ENCODE peak calls at places on chromosome 12, in eight cellular contexts. One of them, this sample, is unnamed. For H3K36me3, the result is how much of the 10 kb centered on the place peaks cover.

GRCh38 chr12:30927210-30927576 is 645 bp downstream of the TSPAN11 start:
- DNase-seq in endodermal cell: no peak
- DNase-seq in astrocyte: no peak
- DNase-seq in tibial nerve: no peak
- DNase-seq in endothelial cell of umbilical vein: no peak
- DNase-seq in psoas muscle: no peak
- DNase-seq in left ventricle myocardium inferior: no peak
- DNase-seq in PC-3: no peak
- DNase-seq in this sample: no peak

GRCh38 chr12:14256139-14256538 is 109.3 kb upstream of the ATF7IP start:
- DNase-seq in endodermal cell: no peak
- DNase-seq in astrocyte: peak
- DNase-seq in tibial nerve: no peak
- DNase-seq in endothelial cell of umbilical vein: peak
- DNase-seq in psoas muscle: no peak
- DNase-seq in left ventricle myocardium inferior: no peak
- DNase-seq in PC-3: peak
- DNase-seq in this sample: no peak

GRCh38 chr12:79555006-79555925 is 135.5 kb downstream of the PAWR start:
- DNase-seq in endodermal cell: no peak
- DNase-seq in astrocyte: peak
- DNase-seq in tibial nerve: no peak
- DNase-seq in endothelial cell of umbilical vein: peak
- DNase-seq in psoas muscle: no peak
- DNase-seq in left ventricle myocardium inferior: no peak
- DNase-seq in PC-3: peak
- DNase-seq in this sample: no peak

GRCh38 chr12:98439471-98440164 is 75.8 kb upstream of the TMPO start:
- DNase-seq in endodermal cell: peak
- DNase-seq in astrocyte: peak
- DNase-seq in tibial nerve: no peak
- DNase-seq in endothelial cell of umbilical vein: peak
- DNase-seq in psoas muscle: no peak
- DNase-seq in left ventricle myocardium inferior: no peak
- DNase-seq in PC-3: no peak
- DNase-seq in this sample: no peak

GRCh38 chr12:57744194-57744776 is 554 bp upstream of the TSPAN31 start:
- DNase-seq in endodermal cell: no peak
- DNase-seq in astrocyte: no peak
- DNase-seq in tibial nerve: peak
- DNase-seq in endothelial cell of umbilical vein: no peak
- DNase-seq in psoas muscle: peak
- DNase-seq in left ventricle myocardium inferior: peak
- DNase-seq in PC-3: no peak
- DNase-seq in this sample: peak

GRCh38 chr12:51437471-51437870 is 12.8 kb downstream of the SLC4A8 start:
- DNase-seq in endodermal cell: no peak
- DNase-seq in astrocyte: no peak
- DNase-seq in tibial nerve: no peak
- DNase-seq in endothelial cell of umbilical vein: peak
- DNase-seq in psoas muscle: no peak
- DNase-seq in left ventricle myocardium inferior: no peak
- DNase-seq in PC-3: no peak
- DNase-seq in this sample: no peak

GRCh38 chr12:42473130-42473529 is 116.4 kb downstream of the PRICKLE1 start:
- DNase-seq in endodermal cell: no peak
- DNase-seq in astrocyte: peak
- DNase-seq in tibial nerve: no peak
- DNase-seq in endothelial cell of umbilical vein: no peak
- DNase-seq in psoas muscle: no peak
- DNase-seq in left ventricle myocardium inferior: no peak
- DNase-seq in PC-3: peak
- DNase-seq in this sample: no peak

GRCh38 chr12:100027671-100028070 is 42.9 kb upstream of the ANKS1B start:
- DNase-seq in endodermal cell: no peak
- DNase-seq in astrocyte: no peak
- DNase-seq in tibial nerve: no peak
- DNase-seq in endothelial cell of umbilical vein: no peak
- DNase-seq in psoas muscle: no peak
- DNase-seq in left ventricle myocardium inferior: no peak
- DNase-seq in PC-3: no peak
- DNase-seq in this sample: no peak

GRCh38 chr12:131437706-131438210 is 273.1 kb upstream of the SFSWAP start:
- DNase-seq in endodermal cell: peak
- DNase-seq in astrocyte: no peak
- DNase-seq in tibial nerve: no peak
- DNase-seq in endothelial cell of umbilical vein: no peak
- DNase-seq in psoas muscle: no peak
- DNase-seq in left ventricle myocardium inferior: no peak
- DNase-seq in PC-3: no peak
- DNase-seq in this sample: no peak

GRCh38 chr12:51012570-51013236 is 13.5 kb downstream of the SLC11A2 start:
- DNase-seq in endodermal cell: no peak
- DNase-seq in astrocyte: peak
- DNase-seq in tibial nerve: no peak
- DNase-seq in endothelial cell of umbilical vein: no peak
- DNase-seq in psoas muscle: no peak
- DNase-seq in left ventricle myocardium inferior: no peak
- DNase-seq in PC-3: no peak
- DNase-seq in this sample: no peak

GRCh38 chr12:82788594-82788993 is 101.9 kb downstream of the TMTC2 start:
- DNase-seq in endodermal cell: no peak
- DNase-seq in astrocyte: no peak
- DNase-seq in tibial nerve: no peak
- DNase-seq in endothelial cell of umbilical vein: no peak
- DNase-seq in psoas muscle: no peak
- DNase-seq in left ventricle myocardium inferior: no peak
- DNase-seq in PC-3: no peak
- DNase-seq in this sample: no peak

GRCh38 chr12:29611906-29612305 is 114.4 kb upstream of the OVCH1 start:
- DNase-seq in endodermal cell: no peak
- DNase-seq in astrocyte: peak
- DNase-seq in tibial nerve: no peak
- DNase-seq in endothelial cell of umbilical vein: no peak
- DNase-seq in psoas muscle: no peak
- DNase-seq in left ventricle myocardium inferior: no peak
- DNase-seq in PC-3: no peak
- DNase-seq in this sample: no peak

DNA sequence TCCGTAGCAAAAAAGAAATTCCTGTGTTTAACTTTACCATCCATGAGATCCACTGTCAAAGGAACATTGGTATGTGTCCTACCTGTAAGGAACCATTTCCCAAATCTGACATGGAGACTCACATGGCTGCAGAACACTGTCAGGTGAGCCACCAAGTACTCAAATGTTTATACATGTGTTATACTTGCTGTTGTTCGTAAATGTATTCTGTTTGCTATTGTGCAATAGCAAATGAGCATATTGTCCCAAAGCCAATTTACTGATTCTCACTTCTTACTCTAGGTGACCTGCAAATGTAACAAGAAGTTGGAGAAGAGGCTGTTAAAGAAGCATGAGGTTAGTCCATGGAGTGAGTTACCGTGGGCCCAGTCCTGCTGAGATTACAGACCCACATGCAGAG is 9.4 kb downstream of the TRAFD1 start:
- DNase-seq in endodermal cell: no peak
- DNase-seq in astrocyte: no peak
- DNase-seq in tibial nerve: no peak
- DNase-seq in endothelial cell of umbilical vein: no peak
- DNase-seq in psoas muscle: no peak
- DNase-seq in left ventricle myocardium inferior: no peak
- DNase-seq in PC-3: no peak
- DNase-seq in this sample: no peak
- H3K27ac ChIP-seq in endodermal cell: no peak
- H3K27ac ChIP-seq in astrocyte: no peak
- H3K27ac ChIP-seq in tibial nerve: no peak
- H3K27ac ChIP-seq in endothelial cell of umbilical vein: no peak
- H3K27ac ChIP-seq in psoas muscle: no peak
- H3K27ac ChIP-seq in left ventricle myocardium inferior: no peak
- H3K27ac ChIP-seq in PC-3: no peak
- H3K27ac ChIP-seq in this sample: no peak

GRCh38 chr12:18556081-18556645 is 181.6 kb downstream of the PLCZ1 start:
- DNase-seq in endodermal cell: no peak
- DNase-seq in astrocyte: no peak
- DNase-seq in tibial nerve: no peak
- DNase-seq in endothelial cell of umbilical vein: no peak
- DNase-seq in psoas muscle: no peak
- DNase-seq in left ventricle myocardium inferior: no peak
- DNase-seq in PC-3: no peak
- DNase-seq in this sample: no peak

GRCh38 chr12:18551703-18552102 is 186.1 kb downstream of the PLCZ1 start:
- DNase-seq in endodermal cell: no peak
- DNase-seq in astrocyte: no peak
- DNase-seq in tibial nerve: no peak
- DNase-seq in endothelial cell of umbilical vein: no peak
- DNase-seq in psoas muscle: no peak
- DNase-seq in left ventricle myocardium inferior: no peak
- DNase-seq in PC-3: no peak
- DNase-seq in this sample: no peak

GRCh38 chr12:18549598-18549997 is 188.2 kb downstream of the PLCZ1 start:
- DNase-seq in endodermal cell: peak
- DNase-seq in astrocyte: peak
- DNase-seq in tibial nerve: no peak
- DNase-seq in endothelial cell of umbilical vein: no peak
- DNase-seq in psoas muscle: no peak
- DNase-seq in left ventricle myocardium inferior: no peak
- DNase-seq in PC-3: no peak
- DNase-seq in this sample: no peak

GRCh38 chr12:18552829-18553228 is 185.0 kb downstream of the PLCZ1 start:
- DNase-seq in endodermal cell: no peak
- DNase-seq in astrocyte: no peak
- DNase-seq in tibial nerve: no peak
- DNase-seq in endothelial cell of umbilical vein: no peak
- DNase-seq in psoas muscle: no peak
- DNase-seq in left ventricle myocardium inferior: no peak
- DNase-seq in PC-3: peak
- DNase-seq in this sample: no peak
- TF ChIP-seq CTCF in endodermal cell: peak
- TF ChIP-seq CTCF in astrocyte: no peak
- TF ChIP-seq CTCF in tibial nerve: no peak
- TF ChIP-seq CTCF in endothelial cell of umbilical vein: no peak
- TF ChIP-seq CTCF in psoas muscle: no peak
- TF ChIP-seq CTCF in left ventricle myocardium inferior: peak
- TF ChIP-seq CTCF in PC-3: peak
- TF ChIP-seq CTCF in this sample: peak

GRCh38 chr12:113905829-113906228 is 60.3 kb downstream of the RBM19 start:
- DNase-seq in endodermal cell: no peak
- DNase-seq in astrocyte: no peak
- DNase-seq in tibial nerve: no peak
- DNase-seq in endothelial cell of umbilical vein: no peak
- DNase-seq in psoas muscle: no peak
- DNase-seq in left ventricle myocardium inferior: no peak
- DNase-seq in PC-3: no peak
- DNase-seq in this sample: no peak
- H3K36me3 ChIP-seq in endodermal cell: under half
- H3K36me3 ChIP-seq in astrocyte: under half
- H3K36me3 ChIP-seq in tibial nerve: under half
- H3K36me3 ChIP-seq in endothelial cell of umbilical vein: under half
- H3K36me3 ChIP-seq in psoas muscle: under half
- H3K36me3 ChIP-seq in left ventricle myocardium inferior: half or more
- H3K36me3 ChIP-seq in PC-3: under half
- H3K36me3 ChIP-seq in this sample: under half

GRCh38 chr12:3428631-3429030 is 62.4 kb upstream of the PRMT8 start:
- DNase-seq in endodermal cell: no peak
- DNase-seq in astrocyte: no peak
- DNase-seq in tibial nerve: no peak
- DNase-seq in endothelial cell of umbilical vein: no peak
- DNase-seq in psoas muscle: no peak
- DNase-seq in left ventricle myocardium inferior: no peak
- DNase-seq in PC-3: no peak
- DNase-seq in this sample: no peak

GRCh38 chr12:3432176-3432742 is 58.7 kb upstream of the PRMT8 start:
- DNase-seq in endodermal cell: peak
- DNase-seq in astrocyte: no peak
- DNase-seq in tibial nerve: no peak
- DNase-seq in endothelial cell of umbilical vein: no peak
- DNase-seq in psoas muscle: no peak
- DNase-seq in left ventricle myocardium inferior: no peak
- DNase-seq in PC-3: no peak
- DNase-seq in this sample: no peak

GRCh38 chr12:3427956-3428355 is 63.0 kb upstream of the PRMT8 start:
- DNase-seq in endodermal cell: peak
- DNase-seq in astrocyte: no peak
- DNase-seq in tibial nerve: no peak
- DNase-seq in endothelial cell of umbilical vein: no peak
- DNase-seq in psoas muscle: no peak
- DNase-seq in left ventricle myocardium inferior: no peak
- DNase-seq in PC-3: no peak
- DNase-seq in this sample: no peak

GRCh38 chr12:3432868-3433267 is 58.1 kb upstream of the PRMT8 start:
- DNase-seq in endodermal cell: peak
- DNase-seq in astrocyte: no peak
- DNase-seq in tibial nerve: no peak
- DNase-seq in endothelial cell of umbilical vein: no peak
- DNase-seq in psoas muscle: no peak
- DNase-seq in left ventricle myocardium inferior: no peak
- DNase-seq in PC-3: no peak
- DNase-seq in this sample: no peak

DNA sequence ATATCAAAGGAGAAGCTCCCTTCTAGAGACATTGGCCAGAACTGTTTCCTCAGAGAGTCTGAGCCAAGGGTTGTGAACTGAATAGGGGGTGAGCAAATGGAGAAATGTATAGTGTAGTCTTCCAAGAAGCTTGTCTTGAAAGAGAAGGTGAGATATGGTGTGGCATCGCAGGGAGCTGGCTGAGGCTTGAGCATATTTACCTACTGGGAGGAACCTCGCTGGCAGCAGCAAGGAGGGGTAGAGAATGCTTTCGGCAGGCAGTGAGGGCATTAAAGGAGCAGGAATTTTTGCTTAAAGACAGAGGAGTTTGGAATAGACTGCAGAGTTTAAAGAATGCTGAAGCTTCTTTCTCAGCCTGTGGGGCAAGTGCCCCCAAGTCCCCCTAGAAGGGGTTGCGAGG is 59.3 kb upstream of the PRMT8 start:
- DNase-seq in endodermal cell: no peak
- DNase-seq in astrocyte: no peak
- DNase-seq in tibial nerve: no peak
- DNase-seq in endothelial cell of umbilical vein: no peak
- DNase-seq in psoas muscle: no peak
- DNase-seq in left ventricle myocardium inferior: no peak
- DNase-seq in PC-3: no peak
- DNase-seq in this sample: no peak
- H3K27ac ChIP-seq in endodermal cell: no peak
- H3K27ac ChIP-seq in astrocyte: no peak
- H3K27ac ChIP-seq in tibial nerve: no peak
- H3K27ac ChIP-seq in endothelial cell of umbilical vein: no peak
- H3K27ac ChIP-seq in psoas muscle: no peak
- H3K27ac ChIP-seq in left ventricle myocardium inferior: no peak
- H3K27ac ChIP-seq in PC-3: no peak
- H3K27ac ChIP-seq in this sample: no peak

GRCh38 chr12:117331691-117332090 is 29.7 kb downstream of the NOS1 start:
- DNase-seq in endodermal cell: no peak
- DNase-seq in astrocyte: no peak
- DNase-seq in tibial nerve: no peak
- DNase-seq in endothelial cell of umbilical vein: no peak
- DNase-seq in psoas muscle: no peak
- DNase-seq in left ventricle myocardium inferior: no peak
- DNase-seq in PC-3: peak
- DNase-seq in this sample: no peak
- TF ChIP-seq CTCF in endodermal cell: no peak
- TF ChIP-seq CTCF in astrocyte: no peak
- TF ChIP-seq CTCF in tibial nerve: no peak
- TF ChIP-seq CTCF in endothelial cell of umbilical vein: no peak
- TF ChIP-seq CTCF in psoas muscle: no peak
- TF ChIP-seq CTCF in left ventricle myocardium inferior: no peak
- TF ChIP-seq CTCF in PC-3: peak
- TF ChIP-seq CTCF in this sample: no peak

This sample was measured in right atrium auricular region.